ENCODE peak calls at places on chromosomes 11 and 22, in nine cellular contexts. U, P, T, V, C, I, X, Y and R are unnamed samples.

GRCh38 chr11:68043349-68044144 is 4.7 kb downstream of the TCIRG1 start:
- DNase-seq in U (peak; percentile 74), P (no peak), T (no peak), V (peak; percentile 66), C (peak; percentile 63), I (peak; percentile 24), X (no peak), Y (peak; percentile 46), R (peak; percentile 55)

GRCh38 chr11:12356944-12357655 is 20.3 kb upstream of the PARVA start:
- DNase-seq in U (no peak), P (no peak), T (no peak), V (no peak), C (no peak), I (no peak), X (no peak), Y (no peak), R (no peak)

GRCh38 chr22:16962501-16962900 is 45.5 kb downstream of the GAB4 start:
- DNase-seq in U (no peak), P (no peak), T (no peak), V (no peak), C (no peak), I (no peak), X (no peak), Y (no peak), R (no peak)

GRCh38 chr11:79367844-79368243 is 73.0 kb downstream of the TENM4 start:
- DNase-seq in U (no peak), P (no peak), T (no peak), V (no peak), C (no peak), I (no peak), X (no peak), Y (no peak), R (no peak)

GRCh38 chr11:69839516-69839915 is 20.3 kb upstream of the FGF3 start:
- DNase-seq in U (no peak), P (no peak), T (no peak), V (no peak), C (no peak), I (no peak), X (no peak), Y (no peak), R (no peak)

GRCh38 chr22:17172172-17172833 is 13.2 kb upstream of the HDHD5 start:
- DNase-seq in U (peak; percentile 26), P (no peak), T (no peak), V (no peak), C (peak; percentile 56), I (no peak), X (no peak), Y (no peak), R (no peak)

GRCh38 chr11:94141511-94142307 is 13.1 kb downstream of the PANX1 start:
- DNase-seq in U (no peak), P (peak; percentile 25), T (no peak), V (no peak), C (no peak), I (no peak), X (no peak), Y (no peak), R (no peak)

GRCh38 chr22:28783786-28784671 is 11.5 kb downstream of the CCDC117 start:
- DNase-seq in U (peak; percentile 76), P (no peak), T (no peak), V (peak; percentile 52), C (no peak), I (no peak), X (no peak), Y (no peak), R (no peak)

GRCh38 chr11:12150831-12151382 is 40.5 kb downstream of the MICAL2 start:
- DNase-seq in U (peak; percentile 53), P (no peak), T (no peak), V (peak; percentile 93), C (no peak), I (peak; percentile 77), X (no peak), Y (no peak), R (peak; percentile 53)

GRCh38 chr11:70696564-70696963 is 298.2 kb downstream of the CTTN start:
- DNase-seq in U (no peak), P (no peak), T (no peak), V (no peak), C (no peak), I (no peak), X (no peak), Y (no peak), R (no peak)

GRCh38 chr11:107651672-107652071 is 60.2 kb downstream of the SLN start:
- DNase-seq in U (no peak), P (peak; percentile 16), T (no peak), V (no peak), C (no peak), I (no peak), X (no peak), Y (no peak), R (no peak)

GRCh38 chr22:30228509-30229359 is 17.8 kb downstream of the LIF start:
- DNase-seq in U (no peak), P (no peak), T (no peak), V (no peak), C (no peak), I (peak; percentile 59), X (peak; percentile 53), Y (no peak), R (no peak)

GRCh38 chr11:13772223-13773046 is 104.0 kb downstream of the FAR1 start:
- DNase-seq in U (peak; percentile 76), P (peak; percentile 81), T (peak; percentile 80), V (peak; percentile 62), C (no peak), I (peak; percentile 8), X (peak; percentile 49), Y (peak; percentile 30), R (peak; percentile 80)

GRCh38 chr11:1081601-1082311 is 7.1 kb downstream of the MUC2 start:
- DNase-seq in U (no peak), P (no peak), T (no peak), V (no peak), C (peak; percentile 49), I (no peak), X (no peak), Y (no peak), R (no peak)

GRCh38 chr11:78310500-78310909 is 107.1 kb downstream of the GAB2 start:
- DNase-seq in U (peak; percentile 26), P (no peak), T (peak; percentile 96), V (peak; percentile 35), C (peak; percentile 75), I (no peak), X (no peak), Y (no peak), R (peak; percentile 32)

GRCh38 chr11:86153439-86153838 is 84.6 kb upstream of the PICALM start:
- DNase-seq in U (no peak), P (no peak), T (no peak), V (no peak), C (no peak), I (no peak), X (no peak), Y (no peak), R (no peak)

DNA sequence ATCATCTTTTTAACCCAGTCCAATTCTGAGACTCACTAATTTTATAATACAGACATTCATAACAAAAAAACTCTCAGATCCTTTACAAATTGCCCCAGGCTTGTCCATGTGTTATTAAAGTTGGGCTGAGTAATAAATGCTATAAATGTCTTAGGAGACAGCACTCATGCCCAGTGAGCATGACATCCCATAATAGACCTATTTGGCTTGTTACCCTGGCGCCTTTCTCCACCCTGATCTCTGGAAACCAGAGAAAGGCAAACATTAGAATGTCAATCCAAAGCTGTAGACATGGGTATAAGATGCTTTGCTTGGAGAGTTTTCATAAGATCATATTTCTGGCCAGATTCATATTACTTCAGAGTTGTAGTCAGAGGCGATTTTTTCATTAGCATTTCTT is 161.4 kb upstream of the UBASH3B start:
- DNase-seq in U (peak; percentile 24), P (no peak), T (no peak), V (peak; percentile 1), C (no peak), I (peak; percentile 65), X (no peak), Y (no peak), R (no peak)
- TF ChIP-seq CTCF in U (no peak), P (no peak), T (no peak), V (no peak), C (no peak), I (no peak), X (no peak), Y (no peak), R (no peak)

DNA sequence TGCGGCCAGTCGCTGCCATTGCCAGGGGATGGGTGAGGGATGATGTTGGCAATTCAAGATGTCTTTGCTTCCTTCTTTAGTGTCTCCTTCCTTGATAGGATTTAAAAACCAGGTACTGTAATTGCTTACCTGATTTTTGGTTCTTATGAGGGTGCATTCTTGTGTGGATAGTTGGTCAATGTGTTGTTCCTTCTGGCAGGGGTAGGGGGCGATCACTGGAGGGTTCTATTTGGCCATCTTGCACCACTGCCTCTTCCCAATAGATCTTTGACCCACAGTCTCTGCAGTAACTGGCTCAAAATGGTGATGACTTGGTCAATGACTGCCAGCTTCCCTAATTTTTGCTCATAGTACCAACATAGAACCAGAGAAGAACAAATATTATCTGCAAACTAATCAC is 680.1 kb downstream of the DLG2 start:
- DNase-seq in U (no peak), P (no peak), T (no peak), V (no peak), C (no peak), I (no peak), X (no peak), Y (no peak), R (no peak)
- TF ChIP-seq CTCF in U (no peak), P (peak; percentile 16), T (no peak), V (no peak), C (no peak), I (no peak), X (no peak), Y (no peak), R (no peak)

DNA sequence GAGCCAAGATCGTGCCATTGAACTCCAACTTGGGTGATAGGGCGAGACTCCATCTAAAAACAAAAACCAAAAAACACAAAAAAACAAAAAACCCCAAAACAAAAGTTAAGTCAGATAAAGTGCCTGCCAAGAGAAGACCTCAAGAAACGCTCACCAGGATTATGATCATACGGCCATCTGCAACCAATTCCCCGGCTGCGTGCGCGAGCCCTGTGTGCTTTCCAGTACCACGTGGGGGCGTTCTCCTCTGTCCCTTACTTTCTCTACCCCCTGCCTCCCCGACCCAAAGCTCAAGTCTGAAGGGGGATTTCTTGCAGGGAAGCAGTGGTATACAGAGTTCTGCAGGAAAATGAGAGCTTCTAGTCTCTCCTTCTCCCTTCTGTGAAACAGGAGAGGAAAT is 10.5 kb upstream of the RPS19BP1 start:
- DNase-seq in U (peak; percentile 57), P (peak; percentile 79), T (no peak), V (peak; percentile 32), C (no peak), I (no peak), X (no peak), Y (no peak), R (peak; percentile 35)
- TF ChIP-seq CTCF in U (peak; percentile 51), P (peak; percentile 76), T (peak; percentile 41), V (peak; percentile 55), C (no peak), I (peak; percentile 60), X (peak; percentile 35), Y (peak; percentile 63), R (peak; percentile 43)

DNA sequence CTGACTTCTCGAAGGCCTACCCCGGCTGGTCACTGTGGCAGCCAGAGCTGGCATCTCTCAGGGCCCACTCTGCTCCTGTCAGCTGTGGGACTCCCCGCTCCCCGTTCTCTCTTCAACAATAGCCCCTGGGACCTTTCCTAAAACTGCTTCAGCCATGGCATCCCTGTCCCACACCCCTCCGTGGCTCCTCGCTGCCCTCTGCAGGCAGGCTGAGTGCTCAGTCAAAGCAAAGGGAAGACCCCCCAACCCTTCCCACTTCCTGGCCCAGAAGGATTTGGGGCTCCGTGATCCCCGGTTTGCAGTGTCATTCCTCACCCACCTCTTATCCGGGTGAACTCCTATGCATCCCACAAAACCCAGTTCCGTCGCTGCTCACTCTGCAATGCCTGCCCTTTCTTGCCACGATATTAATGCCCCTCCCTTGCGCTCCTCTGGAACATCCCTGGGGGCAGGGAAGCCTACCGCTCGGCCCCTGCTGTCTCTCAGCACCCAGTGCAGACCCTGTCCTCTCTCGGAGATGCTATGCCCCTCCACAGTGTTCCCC is 1.6 kb upstream of the TH start:
- DNase-seq in U (no peak), P (peak; percentile 62), T (no peak), V (no peak), C (no peak), I (no peak), X (peak; percentile 50), Y (no peak), R (no peak)
- TF ChIP-seq CTCF in U (peak; percentile 31), P (peak; percentile 62), T (no peak), V (peak; percentile 34), C (no peak), I (peak; percentile 60), X (peak; percentile 25), Y (peak; percentile 57), R (peak; percentile 47)